ENCODE peak calls at places on chromosome 21, in six cellular contexts. S is memory B cell; C is hippocampal formation; J is T-helper 2 cell; U is activated CD4-positive, alpha-beta T cell treated with anti-CD3 and anti-CD28 coated beads, Interleukin-2, amount 50 U/mL, for 1 hour; V is EH. O is an unnamed sample.

GRCh38 chr21:37579356-37579755 is 212.8 kb downstream of the DYRK1A start:
- DNase-seq in C (no peak), V (peak), S (no peak), U (no peak), J (no peak), O (no peak)

GRCh38 chr21:31683029-31683428 is 23.5 kb downstream of the SOD1 start:
- DNase-seq in V (no peak), U (no peak), C (no peak), S (no peak), J (no peak), O (no peak)

GRCh38 chr21:32143222-32143939 is 135.5 kb downstream of the MIS18A start:
- DNase-seq in U (no peak), V (peak), J (no peak), S (no peak), C (no peak), O (no peak)

GRCh38 chr21:34528131-34528561 is 16.1 kb upstream of the KCNE1 start:
- DNase-seq in U (no peak), S (no peak), V (peak), C (peak), J (no peak), O (no peak)

GRCh38 chr21:45074818-45075605 is 632 bp downstream of the ADARB1 start:
- DNase-seq in C (no peak), V (peak), J (no peak), U (no peak), S (peak), O (peak)

GRCh38 chr21:9767592-9768375 is 753.6 kb upstream of the TPTE start:
- DNase-seq in U (no peak), S (no peak), V (no peak), C (no peak), J (no peak), O (no peak)

GRCh38 chr21:26811031-26811430 is 34.2 kb downstream of the ADAMTS1 start:
- DNase-seq in J (no peak), V (peak), C (no peak), U (no peak), S (no peak), O (no peak)

GRCh38 chr21:36883532-36884486 is 82.7 kb downstream of the HLCS start:
- DNase-seq in J (no peak), U (no peak), S (no peak), C (no peak), V (peak), O (no peak)

GRCh38 chr21:42534361-42534900 is 20.8 kb downstream of the SLC37A1 start:
- DNase-seq in S (peak), U (no peak), C (no peak), V (no peak), J (no peak), O (no peak)

O was measured in PC-9.